ENCODE peak calls at places on chromosomes 3 and 15, in eight cellular contexts. A is mucosa of descending colon; O is upper lobe of left lung; F is body of pancreas; T is brain microvascular endothelial cell; Z is dorsolateral prefrontal cortex; W is activated CD8-positive, alpha-beta T cell treated with anti-CD3 and anti-CD28 coated beads for 36 hours; I is fibroblast of lung. D is an unnamed sample.

GRCh38 chr3:128845695-128846491 is 33.5 kb upstream of the ACAD9 start:
- DNase-seq in T (peak), Z (peak), A (peak), F (peak), W (peak), O (peak), I (peak), D (peak)

GRCh38 chr3:72629191-72629611 is 219.0 kb downstream of the SHQ1 start:
- DNase-seq in Z (no peak), I (no peak), F (no peak), A (no peak), T (no peak), O (no peak), W (peak), D (no peak)

GRCh38 chr15:83766326-83766725 is 112.4 kb downstream of the ADAMTSL3 start:
- DNase-seq in I (peak), T (peak), F (no peak), O (no peak), Z (no peak), A (no peak), W (no peak), D (no peak)

GRCh38 chr15:72796515-72797337 is 13.2 kb upstream of the ADPGK start:
- DNase-seq in F (peak), A (peak), T (no peak), W (peak), Z (peak), O (peak), I (peak), D (peak)

GRCh38 chr15:77528290-77528967 is 104.3 kb downstream of the LINGO1 start:
- DNase-seq in I (no peak), O (no peak), T (no peak), F (no peak), Z (no peak), W (no peak), A (no peak), D (no peak)

GRCh38 chr3:98602078-98602678 is 8.8 kb upstream of the CPOX start:
- DNase-seq in A (no peak), O (no peak), W (peak), F (peak), I (peak), Z (peak), T (peak), D (no peak)

GRCh38 chr3:103459815-103460214 is 1025.0 kb downstream of the ZPLD1 start:
- DNase-seq in W (no peak), T (no peak), Z (no peak), I (no peak), F (no peak), A (no peak), O (no peak), D (no peak)

GRCh38 chr3:11570789-11571495 is 72.8 kb downstream of the VGLL4 start:
- DNase-seq in F (no peak), A (no peak), W (no peak), Z (no peak), T (peak), O (no peak), I (no peak), D (no peak)

GRCh38 chr3:184687363-184688049 is 24.4 kb downstream of the MAGEF1 start:
- DNase-seq in W (peak), F (no peak), Z (no peak), O (peak), I (no peak), A (peak), T (no peak), D (peak)

GRCh38 chr15:71596672-71597071 is 213.7 kb upstream of the NR2E3 start:
- DNase-seq in T (no peak), Z (no peak), W (no peak), A (no peak), I (peak), O (no peak), F (peak), D (no peak)

GRCh38 chr15:101523560-101523940 is 34.0 kb upstream of the PCSK6 start:
- DNase-seq in I (no peak), T (no peak), F (no peak), O (no peak), Z (no peak), W (no peak), A (no peak), D (no peak)

GRCh38 chr3:79086514-79086913 is 681.3 kb downstream of the ROBO1 start:
- DNase-seq in I (peak), A (no peak), F (peak), T (peak), O (no peak), Z (peak), W (peak), D (no peak)

GRCh38 chr3:127455541-127456450 is 134.7 kb downstream of the TPRA1 start:
- DNase-seq in T (peak), I (peak), A (peak), O (peak), Z (peak), F (peak), W (peak), D (peak)

GRCh38 chr3:14141144-14141543 is 16.3 kb downstream of the TMEM43 start:
- DNase-seq in Z (no peak), I (no peak), A (no peak), O (no peak), W (no peak), F (no peak), T (no peak), D (no peak)

GRCh38 chr3:42110631-42111030 is 19.5 kb downstream of the TRAK1 start:
- DNase-seq in W (no peak), O (no peak), I (no peak), Z (peak), A (no peak), F (no peak), T (no peak), D (no peak)

GRCh38 chr15:100891316-100892012 is 11.8 kb downstream of the ALDH1A3 start:
- DNase-seq in A (no peak), I (no peak), Z (no peak), W (no peak), T (peak), O (no peak), F (no peak), D (no peak)

GRCh38 chr3:98525494-98525893 is 2.8 kb upstream of the CLDND1 start:
- DNase-seq in F (no peak), A (no peak), T (no peak), Z (no peak), I (no peak), W (peak), O (no peak), D (no peak)

GRCh38 chr3:56025316-56025715 is 443.0 kb downstream of the ERC2 start:
- DNase-seq in F (peak), I (no peak), O (no peak), T (no peak), A (no peak), W (no peak), Z (no peak), D (no peak)

GRCh38 chr15:97981058-97981457 is 20.6 kb downstream of the ARRDC4 start:
- DNase-seq in O (no peak), Z (no peak), T (no peak), F (no peak), I (no peak), A (no peak), W (no peak), D (no peak)

GRCh38 chr3:132593950-132594328 is 3.1 kb upstream of the ACKR4 start:
- DNase-seq in O (no peak), A (no peak), T (peak), F (no peak), Z (no peak), W (no peak), I (peak), D (no peak)

GRCh38 chr3:89560546-89560945 is 453.1 kb downstream of the EPHA3 start:
- DNase-seq in F (no peak), W (no peak), O (no peak), Z (no peak), A (no peak), I (peak), T (peak), D (no peak)

GRCh38 chr3:60046212-60046611 is 996.4 kb upstream of the CFAP20DC start:
- DNase-seq in F (peak), T (no peak), O (no peak), Z (no peak), W (no peak), A (no peak), I (no peak), D (no peak)

GRCh38 chr3:66998899-66999235 is 760 bp downstream of the KBTBD8 start:
- DNase-seq in A (no peak), F (no peak), I (no peak), T (no peak), O (no peak), W (no peak), Z (no peak), D (no peak)

GRCh38 chr3:89184151-89184550 is 76.7 kb downstream of the EPHA3 start:
- DNase-seq in F (no peak), T (no peak), I (no peak), O (no peak), Z (no peak), W (no peak), A (no peak), D (no peak)

GRCh38 chr3:53198256-53198977 is 37.4 kb downstream of the PRKCD start:
- DNase-seq in I (no peak), A (no peak), W (no peak), T (no peak), O (no peak), Z (no peak), F (no peak), D (no peak)
- TF ChIP-seq CTCF in I (no peak), A (no peak), W (no peak), T (peak), O (no peak), Z (no peak), F (no peak), D (no peak)

GRCh38 chr3:10192953-10193691 is 28.4 kb downstream of the IRAK2 start:
- DNase-seq in O (no peak), A (no peak), F (peak), Z (peak), W (peak), T (peak), I (peak), D (peak)
- TF ChIP-seq CTCF in O (peak), A (no peak), F (no peak), Z (peak), W (peak), T (peak), I (peak), D (no peak)

GRCh38 chr3:374459-374858 is 177.9 kb downstream of the CHL1 start:
- DNase-seq in I (no peak), O (no peak), F (no peak), Z (no peak), T (no peak), W (no peak), A (no peak), D (no peak)

GRCh38 chr3:380801-381200 is 184.2 kb downstream of the CHL1 start:
- DNase-seq in I (no peak), Z (no peak), W (no peak), O (no peak), A (no peak), T (no peak), F (no peak), D (no peak)

GRCh38 chr3:373193-373784 is 176.7 kb downstream of the CHL1 start:
- DNase-seq in O (peak), I (no peak), F (no peak), A (no peak), Z (no peak), T (no peak), W (no peak), D (no peak)

GRCh38 chr3:377158-377561 is 180.6 kb downstream of the CHL1 start:
- DNase-seq in W (no peak), A (no peak), Z (no peak), F (no peak), O (no peak), I (peak), T (no peak), D (no peak)
- TF ChIP-seq CTCF in W (peak), A (no peak), Z (peak), F (no peak), O (peak), I (peak), T (peak), D (no peak)

GRCh38 chr15:64686130-64686735 is 89.2 kb downstream of the RBPMS2 start:
- DNase-seq in O (no peak), Z (no peak), I (peak), F (peak), A (no peak), W (peak), T (peak), D (no peak)
- TF ChIP-seq CTCF in O (peak), Z (peak), I (peak), F (peak), A (peak), W (peak), T (peak), D (peak)

DNA sequence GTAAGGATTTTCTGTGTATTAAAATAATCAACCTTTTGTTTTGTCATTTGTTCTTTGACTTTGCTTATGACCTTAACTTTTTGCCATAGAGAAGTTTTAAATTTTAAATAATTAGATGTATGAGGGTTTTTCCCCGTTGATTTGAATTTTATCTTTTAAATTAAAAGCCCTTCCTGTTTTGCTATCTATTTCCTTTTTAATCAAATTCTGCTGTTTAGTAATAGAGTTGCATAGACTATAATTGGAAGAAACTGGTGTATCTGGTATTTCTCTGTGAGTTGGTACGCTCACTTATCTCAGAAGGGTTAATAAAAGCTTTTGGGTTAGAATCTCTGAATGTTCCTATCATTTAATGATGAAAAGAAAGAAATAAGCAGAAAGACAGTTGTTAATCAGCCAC is 82.2 kb downstream of the LRRC3B start:
- DNase-seq in W (no peak), Z (no peak), F (no peak), A (no peak), I (no peak), T (no peak), O (no peak), D (no peak)
- TF ChIP-seq CTCF in W (no peak), Z (no peak), F (no peak), A (no peak), I (no peak), T (no peak), O (no peak), D (no peak)

GRCh38 chr3:12830785-12831581 is 10.4 kb downstream of the RPL32 start:
- DNase-seq in F (no peak), Z (no peak), I (no peak), A (no peak), T (no peak), O (no peak), W (no peak), D (no peak)
- TF ChIP-seq CTCF in F (no peak), Z (peak), I (no peak), A (no peak), T (peak), O (no peak), W (peak), D (no peak)

GRCh38 chr3:37544105-37544504 is 317.6 kb upstream of the CTDSPL start:
- DNase-seq in O (no peak), I (no peak), T (no peak), Z (no peak), F (no peak), W (no peak), A (no peak), D (no peak)

GRCh38 chr3:37544869-37545352 is 316.8 kb upstream of the CTDSPL start:
- DNase-seq in I (no peak), A (no peak), W (no peak), F (no peak), O (peak), T (no peak), Z (no peak), D (no peak)

GRCh38 chr3:37543692-37544091 is 318.0 kb upstream of the CTDSPL start:
- DNase-seq in Z (peak), I (no peak), F (no peak), W (no peak), A (no peak), T (no peak), O (no peak), D (no peak)

GRCh38 chr3:37545479-37545878 is 316.2 kb upstream of the CTDSPL start:
- DNase-seq in T (no peak), O (no peak), Z (no peak), A (no peak), I (no peak), F (no peak), W (no peak), D (no peak)

GRCh38 chr3:37546876-37547275 is 314.8 kb upstream of the CTDSPL start:
- DNase-seq in A (no peak), Z (no peak), O (no peak), T (peak), I (peak), F (no peak), W (peak), D (no peak)
- TF ChIP-seq CTCF in A (no peak), Z (no peak), O (no peak), T (no peak), I (peak), F (no peak), W (no peak), D (no peak)

GRCh38 chr3:52041118-52041847 is 15.1 kb downstream of the DUSP7 start:
- DNase-seq in Z (no peak), O (no peak), W (no peak), A (no peak), I (no peak), T (no peak), F (no peak), D (no peak)
- TF ChIP-seq CTCF in Z (peak), O (no peak), W (no peak), A (no peak), I (no peak), T (peak), F (no peak), D (no peak)

DNA sequence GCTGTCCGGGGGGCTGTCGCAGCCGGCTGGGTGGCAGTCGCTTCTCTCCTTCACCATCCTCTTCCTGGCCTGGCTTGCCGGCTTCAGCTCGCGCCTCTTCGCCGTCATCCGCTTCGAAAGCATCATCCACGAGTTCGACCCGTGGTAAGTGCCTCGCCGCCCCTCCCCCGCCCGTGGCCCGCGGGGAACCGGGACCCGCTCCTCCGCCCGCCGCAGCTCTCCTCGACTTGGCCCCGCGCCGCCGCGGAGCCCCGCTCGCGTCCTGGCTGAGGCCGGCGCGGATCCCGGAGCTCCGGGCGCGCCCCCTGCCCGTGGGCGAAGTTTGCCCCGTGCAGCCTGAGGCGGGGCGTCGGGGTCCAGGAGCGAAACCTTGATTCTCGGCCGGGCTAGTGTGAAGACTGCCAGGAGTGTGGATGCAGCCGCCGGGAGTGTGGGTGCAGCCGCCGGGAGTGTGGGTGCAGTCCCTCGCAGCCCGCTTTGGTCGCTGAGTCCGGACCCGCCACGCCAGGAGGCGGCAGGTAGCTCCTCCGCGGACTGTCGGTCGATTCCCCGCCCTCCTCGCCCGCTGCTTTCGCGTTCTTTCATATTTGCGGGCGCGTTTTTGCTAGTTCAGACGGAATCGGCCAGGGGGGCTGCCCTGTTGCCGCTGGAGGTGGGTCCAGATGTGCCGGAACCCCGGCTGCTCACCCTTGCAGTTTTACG is 595 bp downstream of the STT3B start:
- DNase-seq in W (peak), I (peak), F (peak), O (peak), Z (peak), A (peak), T (peak), D (no peak)
- TF ChIP-seq CTCF in W (no peak), I (peak), F (no peak), O (no peak), Z (no peak), A (no peak), T (no peak), D (no peak)

GRCh38 chr3:50260027-50260941 is 8.7 kb upstream of the SEMA3B start:
- DNase-seq in T (peak), O (peak), W (peak), Z (peak), F (peak), I (peak), A (peak), D (peak)

GRCh38 chr3:50259432-50260026 is 9.4 kb upstream of the SEMA3B start:
- DNase-seq in Z (no peak), O (no peak), W (no peak), F (no peak), T (no peak), I (no peak), A (no peak), D (no peak)

GRCh38 chr3:50256978-50257890 is 11.7 kb upstream of the SEMA3B start:
- DNase-seq in Z (no peak), O (no peak), W (peak), I (peak), F (peak), A (peak), T (no peak), D (no peak)

GRCh38 chr3:50257990-50258389 is 11.0 kb upstream of the SEMA3B start:
- DNase-seq in A (no peak), W (no peak), Z (no peak), O (no peak), T (no peak), I (no peak), F (no peak), D (no peak)

DNA sequence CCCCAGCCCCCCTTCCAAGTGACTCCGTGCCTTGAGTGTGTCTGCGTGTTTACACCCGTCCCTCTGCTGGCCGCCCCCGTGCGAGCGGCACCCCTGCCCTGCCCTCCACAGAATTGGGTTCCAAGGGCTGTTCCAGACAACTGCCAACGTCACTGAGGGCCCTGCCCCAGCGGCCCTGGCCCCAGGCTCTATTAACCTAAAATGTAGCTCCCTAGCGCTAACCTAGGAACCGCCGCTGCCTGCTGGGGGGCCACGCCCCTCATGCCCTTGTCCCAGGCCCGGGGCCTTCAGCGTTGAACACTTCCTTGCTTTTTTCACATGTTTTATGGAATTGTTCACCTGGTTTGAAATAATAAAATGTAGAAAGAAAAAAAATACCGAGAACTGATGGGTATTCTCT is 10.0 kb upstream of the SEMA3B start:
- DNase-seq in W (no peak), O (no peak), I (no peak), Z (no peak), T (no peak), A (no peak), F (no peak), D (no peak)
- TF ChIP-seq CTCF in W (no peak), O (peak), I (no peak), Z (no peak), T (no peak), A (no peak), F (no peak), D (no peak)